ENCODE peak calls at places on chromosomes 16 and 17, in five cellular contexts. E, U, R, Q and W are unnamed samples.

GRCh38 chr17:34485999-34486398 is 93.4 kb upstream of the TMEM132E start:
- DNase-seq in R (no peak), U (no peak), E (no peak), Q (no peak), W (no peak)

GRCh38 chr16:86398622-86399021 is 111.7 kb upstream of the FOXF1 start:
- DNase-seq in E (no peak), R (no peak), Q (no peak), U (no peak), W (no peak)

GRCh38 chr16:14475370-14476139 is 154.5 kb downstream of the PARN start:
- DNase-seq in U (no peak), E (no peak), R (peak; percentile 73), Q (peak; percentile 73), W (no peak)

GRCh38 chr17:1979182-1979980 is 45.8 kb downstream of the RTN4RL1 start:
- DNase-seq in R (no peak), U (no peak), E (peak; percentile 50), Q (no peak), W (no peak)

GRCh38 chr17:64781810-64782555 is 119.9 kb upstream of the SMURF2 start:
- DNase-seq in E (no peak), R (no peak), U (peak; percentile 37), Q (no peak), W (no peak)

GRCh38 chr17:42775534-42776098 is 2.4 kb downstream of the VPS25 start:
- DNase-seq in E (no peak), U (no peak), Q (no peak), R (no peak), W (no peak)

GRCh38 chr17:7394452-7395191 is at the start of gene PLSCR3:
- DNase-seq in U (peak; percentile 89), R (peak; percentile 83), E (peak; percentile 94), Q (peak; percentile 76), W (peak; percentile 40)

GRCh38 chr17:83091257-83092141 is 12.1 kb downstream of the METRNL start:
- DNase-seq in R (no peak), U (no peak), E (no peak), Q (peak; percentile 56), W (peak; percentile 22)

GRCh38 chr16:46811682-46812081 is 19.3 kb downstream of the C16orf87 start:
- DNase-seq in U (no peak), R (no peak), E (no peak), Q (no peak), W (no peak)

GRCh38 chr17:50426814-50427787 is 1.1 kb downstream of the ACSF2 start:
- DNase-seq in E (peak; percentile 35), Q (peak; percentile 57), R (peak; percentile 84), U (peak; percentile 73), W (peak; percentile 62)

GRCh38 chr17:63774982-63775290 is 966 bp downstream of the DDX42 start:
- DNase-seq in U (peak; percentile 8), Q (peak; percentile 32), E (peak; percentile 9), R (no peak), W (no peak)

GRCh38 chr16:66553223-66553622 is 847 bp downstream of the CKLF start:
- DNase-seq in Q (no peak), R (no peak), E (no peak), U (no peak), W (no peak)

GRCh38 chr17:6574689-6575595 is 18.6 kb upstream of the PITPNM3 start:
- DNase-seq in R (no peak), U (no peak), Q (no peak), E (peak; percentile 25), W (no peak)

GRCh38 chr16:47884131-47884725 is 271.6 kb downstream of the ABCC12 start:
- DNase-seq in E (peak; percentile 67), Q (no peak), R (no peak), U (peak; percentile 39), W (no peak)

DNA sequence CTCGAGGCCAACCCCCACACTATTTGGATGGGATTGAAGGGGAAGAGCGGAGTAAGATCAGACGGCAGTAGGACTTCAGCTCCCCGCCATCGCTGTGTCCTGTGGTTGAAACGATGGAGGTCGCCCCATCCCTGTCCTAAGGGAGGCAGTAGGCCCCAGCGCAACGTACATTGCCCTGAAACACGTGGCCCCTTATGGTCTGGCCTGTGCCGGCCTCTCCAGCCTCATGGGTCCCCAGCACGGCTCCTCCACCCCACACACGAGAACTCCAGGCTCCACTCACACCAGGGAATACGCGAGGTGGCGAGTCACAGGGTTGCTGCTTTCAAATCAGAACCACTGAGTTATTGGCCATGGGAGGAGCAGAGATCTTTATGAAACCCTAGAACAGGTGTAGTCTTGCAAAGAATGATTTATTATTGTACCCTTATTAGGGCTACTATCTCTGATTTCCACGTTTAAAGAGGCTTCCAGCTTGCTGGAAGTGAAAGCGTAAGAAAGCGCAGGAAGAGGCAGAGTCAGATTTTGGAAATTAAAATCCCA is 669 bp upstream of the DCTPP1 start:
- DNase-seq in R (no peak), U (no peak), Q (no peak), E (no peak), W (no peak)
- TF ChIP-seq CTCF in R (no peak), U (peak; percentile 15), Q (no peak), E (peak; percentile 10), W (no peak)

DNA sequence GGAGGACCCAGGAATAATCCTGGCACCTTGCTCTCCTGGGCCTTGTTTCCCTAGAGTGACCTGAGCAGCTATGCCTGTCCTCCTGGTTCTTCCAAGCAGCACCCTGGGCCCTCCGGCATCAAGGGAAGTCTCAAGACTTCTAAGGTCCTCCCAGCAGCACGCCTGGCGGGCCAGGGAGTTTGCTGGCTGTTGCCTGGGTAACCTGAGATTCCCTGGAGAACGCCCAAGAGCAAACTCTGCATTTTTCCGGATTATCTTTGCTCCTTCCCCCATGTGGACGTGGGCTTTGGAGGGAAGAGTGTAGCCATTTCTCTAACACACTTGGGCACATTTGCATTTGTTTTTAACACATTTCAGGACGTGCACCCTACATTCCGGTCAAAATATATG is 116.8 kb downstream of the ADCY9 start:
- DNase-seq in E (peak; percentile 55), U (peak; percentile 66), R (peak; percentile 29), Q (no peak), W (no peak)
- H3K27ac ChIP-seq in E (no peak overlapping the region), U (no peak overlapping the region), R (no peak overlapping the region), Q (no peak overlapping the region), W (no peak overlapping the region)

GRCh38 chr16:1545044-1545736 is 11.7 kb downstream of the TMEM204 start:
- DNase-seq in U (no peak), E (no peak), R (no peak), Q (no peak), W (peak; percentile 20)

GRCh38 chr16:1542166-1542500 is 8.7 kb downstream of the TMEM204 start:
- DNase-seq in Q (no peak), U (no peak), R (no peak), E (no peak), W (no peak)

GRCh38 chr16:1541293-1542165 is 8.1 kb downstream of the TMEM204 start:
- DNase-seq in E (no peak), Q (no peak), U (no peak), R (no peak), W (no peak)

GRCh38 chr16:1542533-1542932 is 9.1 kb downstream of the TMEM204 start:
- DNase-seq in Q (no peak), U (no peak), R (no peak), E (no peak), W (no peak)

GRCh38 chr16:1543085-1543896 is 9.8 kb downstream of the TMEM204 start:
- DNase-seq in E (peak; percentile 17), R (peak; percentile 38), U (peak; percentile 67), Q (peak; percentile 74), W (peak; percentile 84)
- H3K4me1 ChIP-seq in E (no peaks in the 10 kb centered on the region), R (peaks cover 3% of the 10 kb centered on the region), U (no peaks in the 10 kb centered on the region), Q (peaks cover 23% of the 10 kb centered on the region), W (peaks cover 6% of the 10 kb centered on the region)

GRCh38 chr16:85396879-85397871 is 215.9 kb upstream of the GSE1 start:
- DNase-seq in R (peak; percentile 28), U (peak; percentile 54), E (no peak), Q (no peak), W (no peak)
- TF ChIP-seq CTCF in R (no peak), U (peak; percentile 9), E (no peak), Q (no peak), W (peak; percentile 74)